ENCODE peak calls at places on chromosomes 4 and X, in five cellular contexts. One of them, this sample, is unnamed.

GRCh38 chr4:33882246-33882990 is 2361.9 kb downstream of the ARAP2 start:
- DNase-seq in CD8-positive, alpha-beta memory T cell: no peak
- DNase-seq in lower lobe of right lung: no peak
- DNase-seq in sigmoid colon: no peak
- DNase-seq in GM23248: peak; percentile 73
- DNase-seq in this sample: no peak

GRCh38 chr4:4837316-4837715 is 22.1 kb upstream of the MSX1 start:
- DNase-seq in GM23248: peak; percentile 87
- DNase-seq in sigmoid colon: no peak
- DNase-seq in CD8-positive, alpha-beta memory T cell: no peak
- DNase-seq in lower lobe of right lung: no peak
- DNase-seq in this sample: no peak

GRCh38 chr4:56245547-56246229 is 141.6 kb downstream of the AASDH start:
- DNase-seq in GM23248: no peak
- DNase-seq in sigmoid colon: no peak
- DNase-seq in lower lobe of right lung: no peak
- DNase-seq in CD8-positive, alpha-beta memory T cell: no peak
- DNase-seq in this sample: no peak

GRCh38 chrX:136028383-136028984 is 43.2 kb downstream of the SLC9A6 start:
- DNase-seq in GM23248: peak; percentile 65
- DNase-seq in sigmoid colon: no peak
- DNase-seq in lower lobe of right lung: no peak
- DNase-seq in CD8-positive, alpha-beta memory T cell: peak; percentile 45
- DNase-seq in this sample: no peak

GRCh38 chr4:20015825-20016224 is 235.9 kb upstream of the SLIT2 start:
- DNase-seq in sigmoid colon: no peak
- DNase-seq in CD8-positive, alpha-beta memory T cell: no peak
- DNase-seq in lower lobe of right lung: no peak
- DNase-seq in GM23248: no peak
- DNase-seq in this sample: no peak

GRCh38 chr4:129394635-129395034 is 298.7 kb downstream of the C4orf33 start:
- DNase-seq in lower lobe of right lung: no peak
- DNase-seq in GM23248: no peak
- DNase-seq in CD8-positive, alpha-beta memory T cell: no peak
- DNase-seq in sigmoid colon: no peak
- DNase-seq in this sample: no peak

GRCh38 chr4:103634236-103634635 is 85.5 kb downstream of the TACR3 start:
- DNase-seq in CD8-positive, alpha-beta memory T cell: no peak
- DNase-seq in sigmoid colon: no peak
- DNase-seq in lower lobe of right lung: no peak
- DNase-seq in GM23248: no peak
- DNase-seq in this sample: no peak

GRCh38 chr4:153151535-153152452 is 52.4 kb upstream of the TRIM2 start:
- DNase-seq in CD8-positive, alpha-beta memory T cell: peak; percentile 12
- DNase-seq in sigmoid colon: peak; percentile 67
- DNase-seq in lower lobe of right lung: peak; percentile 87
- DNase-seq in GM23248: peak; percentile 45
- DNase-seq in this sample: no peak

GRCh38 chr4:79922011-79922410 is 151.0 kb downstream of the ANTXR2 start:
- DNase-seq in lower lobe of right lung: no peak
- DNase-seq in CD8-positive, alpha-beta memory T cell: no peak
- DNase-seq in GM23248: no peak
- DNase-seq in sigmoid colon: no peak
- DNase-seq in this sample: no peak

GRCh38 chr4:101217353-101218031 is 129.8 kb downstream of the PPP3CA start:
- DNase-seq in CD8-positive, alpha-beta memory T cell: no peak
- DNase-seq in GM23248: peak; percentile 75
- DNase-seq in lower lobe of right lung: no peak
- DNase-seq in sigmoid colon: no peak
- DNase-seq in this sample: no peak

GRCh38 chrX:9635805-9636204 is 129.8 kb downstream of the GPR143 start:
- DNase-seq in lower lobe of right lung: no peak
- DNase-seq in sigmoid colon: peak; percentile 80
- DNase-seq in CD8-positive, alpha-beta memory T cell: no peak
- DNase-seq in GM23248: peak; percentile 19
- DNase-seq in this sample: no peak

GRCh38 chr4:76197001-76197743 is 16.5 kb downstream of the SCARB2 start:
- DNase-seq in CD8-positive, alpha-beta memory T cell: no peak
- DNase-seq in sigmoid colon: no peak
- DNase-seq in GM23248: peak; percentile 83
- DNase-seq in lower lobe of right lung: no peak
- DNase-seq in this sample: no peak

GRCh38 chr4:8001564-8002355 is 62.1 kb upstream of the AFAP1 start:
- DNase-seq in GM23248: no peak
- DNase-seq in CD8-positive, alpha-beta memory T cell: no peak
- DNase-seq in lower lobe of right lung: no peak
- DNase-seq in sigmoid colon: no peak
- DNase-seq in this sample: no peak

GRCh38 chrX:11766487-11766886 is 8.4 kb downstream of the MSL3 start:
- DNase-seq in sigmoid colon: no peak
- DNase-seq in GM23248: no peak
- DNase-seq in lower lobe of right lung: no peak
- DNase-seq in CD8-positive, alpha-beta memory T cell: peak; percentile 29
- DNase-seq in this sample: no peak

GRCh38 chr4:46830971-46831454 is 78.0 kb downstream of the COX7B2 start:
- DNase-seq in CD8-positive, alpha-beta memory T cell: no peak
- DNase-seq in lower lobe of right lung: no peak
- DNase-seq in GM23248: no peak
- DNase-seq in sigmoid colon: peak; percentile 61
- DNase-seq in this sample: peak; percentile 72

GRCh38 chr4:141955696-141956095 is 319.3 kb downstream of the IL15 start:
- DNase-seq in CD8-positive, alpha-beta memory T cell: no peak
- DNase-seq in GM23248: no peak
- DNase-seq in sigmoid colon: no peak
- DNase-seq in lower lobe of right lung: no peak
- DNase-seq in this sample: no peak

GRCh38 chr4:39975488-39976089 is 2.1 kb downstream of the PDS5A start:
- DNase-seq in GM23248: peak; percentile 57
- DNase-seq in CD8-positive, alpha-beta memory T cell: no peak
- DNase-seq in sigmoid colon: no peak
- DNase-seq in lower lobe of right lung: no peak
- DNase-seq in this sample: no peak

GRCh38 chr4:153383131-153383530 is 38.6 kb downstream of the MND1 start:
- DNase-seq in sigmoid colon: no peak
- DNase-seq in CD8-positive, alpha-beta memory T cell: no peak
- DNase-seq in lower lobe of right lung: no peak
- DNase-seq in GM23248: no peak
- DNase-seq in this sample: no peak

GRCh38 chr4:108982786-108983185 is 219.9 kb upstream of the ETNPPL start:
- DNase-seq in GM23248: no peak
- DNase-seq in CD8-positive, alpha-beta memory T cell: no peak
- DNase-seq in sigmoid colon: no peak
- DNase-seq in lower lobe of right lung: no peak
- DNase-seq in this sample: no peak

GRCh38 chr4:111649308-111649707 is 495.9 kb upstream of the FAM241A start:
- DNase-seq in CD8-positive, alpha-beta memory T cell: no peak
- DNase-seq in GM23248: no peak
- DNase-seq in sigmoid colon: no peak
- DNase-seq in lower lobe of right lung: no peak
- DNase-seq in this sample: no peak

GRCh38 chrX:68999931-69000330 is 165.3 kb downstream of the PJA1 start:
- DNase-seq in CD8-positive, alpha-beta memory T cell: no peak
- DNase-seq in sigmoid colon: no peak
- DNase-seq in GM23248: no peak
- DNase-seq in lower lobe of right lung: no peak
- DNase-seq in this sample: no peak

GRCh38 chrX:15866141-15866540 is 11.5 kb upstream of the AP1S2 start:
- DNase-seq in CD8-positive, alpha-beta memory T cell: no peak
- DNase-seq in GM23248: no peak
- DNase-seq in sigmoid colon: no peak
- DNase-seq in lower lobe of right lung: no peak
- DNase-seq in this sample: no peak

GRCh38 chr4:87240341-87240740 is 19.9 kb upstream of the KLHL8 start:
- DNase-seq in GM23248: peak; percentile 8
- DNase-seq in CD8-positive, alpha-beta memory T cell: no peak
- DNase-seq in sigmoid colon: no peak
- DNase-seq in lower lobe of right lung: no peak
- DNase-seq in this sample: no peak

GRCh38 chr4:78936989-78937388 is 2.2 kb downstream of the PAQR3 start:
- DNase-seq in sigmoid colon: no peak
- DNase-seq in CD8-positive, alpha-beta memory T cell: no peak
- DNase-seq in lower lobe of right lung: no peak
- DNase-seq in GM23248: no peak
- DNase-seq in this sample: no peak

GRCh38 chr4:152679414-152680281 is at the start of gene TMEM154:
- DNase-seq in CD8-positive, alpha-beta memory T cell: peak; percentile 75
- DNase-seq in GM23248: peak; percentile 87
- DNase-seq in sigmoid colon: peak; percentile 72
- DNase-seq in lower lobe of right lung: peak; percentile 79
- DNase-seq in this sample: peak; percentile 95

GRCh38 chr4:107774681-107775080 is 50.1 kb upstream of the SGMS2 start:
- DNase-seq in CD8-positive, alpha-beta memory T cell: no peak
- DNase-seq in lower lobe of right lung: no peak
- DNase-seq in GM23248: no peak
- DNase-seq in sigmoid colon: no peak
- DNase-seq in this sample: no peak

GRCh38 chr4:140326395-140326993 is 47.0 kb upstream of the SCOC start:
- DNase-seq in GM23248: peak; percentile 73
- DNase-seq in sigmoid colon: no peak
- DNase-seq in lower lobe of right lung: no peak
- DNase-seq in CD8-positive, alpha-beta memory T cell: no peak
- DNase-seq in this sample: no peak

GRCh38 chrX:119753639-119754257 is 4.6 kb upstream of the SOWAHD start:
- DNase-seq in sigmoid colon: no peak
- DNase-seq in CD8-positive, alpha-beta memory T cell: peak; percentile 79
- DNase-seq in lower lobe of right lung: no peak
- DNase-seq in GM23248: peak; percentile 59
- DNase-seq in this sample: peak; percentile 32

GRCh38 chr4:17554568-17554967 is 22.4 kb upstream of the LAP3 start:
- DNase-seq in GM23248: peak; percentile 8
- DNase-seq in CD8-positive, alpha-beta memory T cell: no peak
- DNase-seq in sigmoid colon: no peak
- DNase-seq in lower lobe of right lung: no peak
- DNase-seq in this sample: no peak

GRCh38 chr4:92529510-92529909 is 225.7 kb downstream of the GRID2 start:
- DNase-seq in CD8-positive, alpha-beta memory T cell: no peak
- DNase-seq in GM23248: no peak
- DNase-seq in sigmoid colon: no peak
- DNase-seq in lower lobe of right lung: no peak
- DNase-seq in this sample: no peak
- H3K27ac ChIP-seq in CD8-positive, alpha-beta memory T cell: no peak overlapping the region
- H3K27ac ChIP-seq in GM23248: no peak overlapping the region
- H3K27ac ChIP-seq in sigmoid colon: no peak overlapping the region
- H3K27ac ChIP-seq in lower lobe of right lung: no peak overlapping the region
- H3K27ac ChIP-seq in this sample: no peak overlapping the region

DNA sequence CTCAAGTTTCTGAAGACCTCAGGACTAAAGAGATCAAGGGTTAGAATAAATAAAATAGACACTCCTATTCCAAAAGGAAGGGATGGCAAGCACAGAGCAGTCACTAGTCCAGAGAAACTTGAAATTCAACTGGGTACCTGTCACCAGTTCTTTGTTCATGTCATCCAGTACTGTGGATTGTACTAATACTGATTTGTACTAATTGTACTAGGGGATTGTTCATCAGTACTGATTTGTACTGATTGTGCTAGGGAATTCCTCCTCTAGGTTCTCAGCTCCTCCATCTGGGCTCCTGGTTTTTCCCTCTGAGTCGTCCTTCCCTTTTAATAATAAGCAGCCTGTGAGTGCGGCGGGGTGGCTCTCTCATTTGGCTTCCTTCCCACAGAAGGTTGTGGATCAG is 31.1 kb upstream of the SOD3 start:
- DNase-seq in lower lobe of right lung: no peak
- DNase-seq in sigmoid colon: no peak
- DNase-seq in GM23248: no peak
- DNase-seq in CD8-positive, alpha-beta memory T cell: no peak
- DNase-seq in this sample: no peak
- H3K27ac ChIP-seq in lower lobe of right lung: no peak overlapping the region
- H3K27ac ChIP-seq in sigmoid colon: peak overlapping the region; percentile 17
- H3K27ac ChIP-seq in GM23248: no peak overlapping the region
- H3K27ac ChIP-seq in CD8-positive, alpha-beta memory T cell: no peak overlapping the region
- H3K27ac ChIP-seq in this sample: no peak overlapping the region

GRCh38 chr4:42654606-42655005 is 2.3 kb downstream of the ATP8A1 start:
- DNase-seq in sigmoid colon: no peak
- DNase-seq in lower lobe of right lung: no peak
- DNase-seq in CD8-positive, alpha-beta memory T cell: no peak
- DNase-seq in GM23248: peak; percentile 87
- DNase-seq in this sample: no peak

GRCh38 chr4:42656736-42656985 is 244 bp downstream of the ATP8A1 start:
- DNase-seq in sigmoid colon: no peak
- DNase-seq in lower lobe of right lung: no peak
- DNase-seq in CD8-positive, alpha-beta memory T cell: no peak
- DNase-seq in GM23248: no peak
- DNase-seq in this sample: no peak

GRCh38 chr4:42653606-42654560 is 3.0 kb downstream of the ATP8A1 start:
- DNase-seq in sigmoid colon: no peak
- DNase-seq in lower lobe of right lung: no peak
- DNase-seq in GM23248: no peak
- DNase-seq in CD8-positive, alpha-beta memory T cell: no peak
- DNase-seq in this sample: no peak

GRCh38 chr4:42655921-42656735 is 777 bp downstream of the ATP8A1 start:
- DNase-seq in CD8-positive, alpha-beta memory T cell: peak; percentile 56
- DNase-seq in GM23248: peak; percentile 35
- DNase-seq in lower lobe of right lung: peak; percentile 73
- DNase-seq in sigmoid colon: peak; percentile 66
- DNase-seq in this sample: peak; percentile 92

GRCh38 chr4:42655248-42655647 is 1.7 kb downstream of the ATP8A1 start:
- DNase-seq in lower lobe of right lung: no peak
- DNase-seq in sigmoid colon: no peak
- DNase-seq in GM23248: peak; percentile 10
- DNase-seq in CD8-positive, alpha-beta memory T cell: no peak
- DNase-seq in this sample: no peak
- H3K27ac ChIP-seq in lower lobe of right lung: peak overlapping the region; percentile 15
- H3K27ac ChIP-seq in sigmoid colon: peak overlapping the region; percentile 87
- H3K27ac ChIP-seq in GM23248: no peak overlapping the region
- H3K27ac ChIP-seq in CD8-positive, alpha-beta memory T cell: peak overlapping the region; percentile 59
- H3K27ac ChIP-seq in this sample: peak overlapping the region; percentile 90

DNA sequence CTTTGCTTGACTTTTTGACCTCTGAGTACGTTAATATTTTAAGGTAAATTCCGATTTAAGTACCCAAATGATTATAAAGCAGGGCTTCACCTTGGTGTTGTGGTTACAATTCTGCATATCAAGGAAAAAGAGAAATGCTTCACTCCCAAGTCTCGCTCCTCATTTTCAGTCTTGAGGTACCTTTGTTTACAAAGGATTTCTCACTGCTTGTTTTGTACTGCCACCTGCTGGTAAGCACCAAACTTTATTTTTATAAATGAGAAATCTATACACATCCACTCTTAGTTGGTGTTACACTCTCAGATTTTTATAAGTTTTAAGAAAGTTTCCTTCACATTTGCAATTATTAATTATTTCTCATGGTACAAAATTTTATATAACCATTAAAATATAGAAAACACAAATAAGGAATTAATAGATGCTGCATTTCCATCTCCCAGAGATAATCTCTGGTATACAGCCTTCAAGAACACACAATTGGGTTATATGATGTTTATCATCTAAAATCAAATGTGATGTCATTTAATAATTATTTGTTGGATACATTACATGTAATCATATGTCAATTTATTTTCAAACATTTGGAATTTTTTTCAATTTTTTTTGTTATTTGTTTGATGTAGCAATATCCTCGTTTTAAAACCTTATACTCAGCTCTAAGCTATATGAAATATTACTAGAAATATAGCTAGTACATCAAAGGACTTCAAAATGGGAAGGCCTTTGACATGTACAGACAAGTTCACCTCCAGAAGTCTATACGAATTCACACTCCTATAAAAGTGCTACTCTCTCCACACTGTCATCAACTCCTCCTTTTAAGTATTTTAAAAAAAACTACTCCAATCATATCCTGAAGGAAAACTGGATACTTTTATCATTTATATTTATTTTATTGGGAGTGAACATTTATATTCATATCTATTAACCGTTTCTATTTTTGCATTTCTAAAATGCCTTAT is 179.9 kb downstream of the KCNIP4 start:
- DNase-seq in GM23248: peak; percentile 62
- DNase-seq in CD8-positive, alpha-beta memory T cell: peak; percentile 6
- DNase-seq in sigmoid colon: no peak
- DNase-seq in lower lobe of right lung: no peak
- DNase-seq in this sample: no peak
- H3K27ac ChIP-seq in GM23248: no peak overlapping the region
- H3K27ac ChIP-seq in CD8-positive, alpha-beta memory T cell: no peak overlapping the region
- H3K27ac ChIP-seq in sigmoid colon: no peak overlapping the region
- H3K27ac ChIP-seq in lower lobe of right lung: no peak overlapping the region
- H3K27ac ChIP-seq in this sample: no peak overlapping the region